ENCODE peak calls at places on chromosome 16, in eight cellular contexts. R is EH; M is NCI-H1694; Y is stimulated activated CD8-positive, alpha-beta memory T cell treated with anti-CD3 and anti-CD28 coated beads, Interleukin-2, amount 100 ng/mL, for 1 hour; Z is EL; X is NCI-H510A; D is NCI-H1417; T is Daoy. P is an unnamed sample.

GRCh38 chr16:30628628-30629342 is 18.6 kb upstream of the ZNF689 start:
- DNase-seq in R (peak), M (peak), Y (peak), Z (peak), X (peak), D (peak), T (peak), P (peak)

GRCh38 chr16:68711421-68712139 is 25.5 kb upstream of the CDH1 start:
- DNase-seq in R (no peak), M (no peak), Y (no peak), Z (no peak), X (no peak), D (no peak), T (no peak), P (no peak)

GRCh38 chr16:89256651-89257254 is 39.2 kb downstream of the ZNF778 start:
- DNase-seq in R (peak), M (no peak), Y (peak), Z (peak), X (peak), D (no peak), T (peak), P (no peak)

GRCh38 chr16:47460301-47460754 is 535 bp downstream of the ITFG1 start:
- DNase-seq in R (peak), M (no peak), Y (no peak), Z (peak), X (no peak), D (no peak), T (no peak), P (no peak)

GRCh38 chr16:17002557-17002956 is 468.2 kb downstream of the XYLT1 start:
- DNase-seq in R (no peak), M (no peak), Y (no peak), Z (no peak), X (no peak), D (no peak), T (no peak), P (no peak)

GRCh38 chr16:30867747-30868146 is 26.1 kb downstream of the BCL7C start:
- DNase-seq in R (peak), M (no peak), Y (no peak), Z (no peak), X (no peak), D (no peak), T (no peak), P (no peak)

GRCh38 chr16:9139965-9140364 is 48.5 kb downstream of the HAPSTR1 start:
- DNase-seq in R (peak), M (peak), Y (no peak), Z (peak), X (no peak), D (no peak), T (peak), P (no peak)

GRCh38 chr16:75550211-75550662 is 5.8 kb downstream of the TMEM231 start:
- DNase-seq in R (peak), M (peak), Y (no peak), Z (peak), X (no peak), D (no peak), T (peak), P (no peak)

GRCh38 chr16:49194499-49195260 is 87.0 kb downstream of the CBLN1 start:
- DNase-seq in R (no peak), M (no peak), Y (no peak), Z (no peak), X (no peak), D (no peak), T (no peak), P (no peak)

GRCh38 chr16:756428-756827 is 4.1 kb upstream of the MSLN start:
- DNase-seq in R (no peak), M (no peak), Y (no peak), Z (no peak), X (no peak), D (no peak), T (no peak), P (no peak)

GRCh38 chr16:87016056-87016455 is 301.1 kb downstream of the C16orf95 start:
- DNase-seq in R (no peak), M (no peak), Y (no peak), Z (no peak), X (no peak), D (no peak), T (no peak), P (no peak)

GRCh38 chr16:31416371-31416770 is 11.8 kb downstream of the COX6A2 start:
- DNase-seq in R (no peak), M (no peak), Y (no peak), Z (no peak), X (no peak), D (no peak), T (no peak), P (no peak)

GRCh38 chr16:57341062-57341440 is 17.5 kb upstream of the CCL22 start:
- DNase-seq in R (no peak), M (no peak), Y (no peak), Z (no peak), X (no peak), D (no peak), T (no peak), P (no peak)

P was measured in DMS79.